ENCODE peak calls at places on chromosomes 1 and 21, in nine cellular contexts. One of them, this sample, is unnamed.

GRCh38 chr1:234324668-234325225 is 48.5 kb upstream of the COA6 start:
- DNase-seq in AG09309: no peak
- DNase-seq in colonic mucosa: no peak
- DNase-seq in BJ: no peak
- DNase-seq in left lung: no peak
- DNase-seq in astrocyte of the spinal cord: no peak
- DNase-seq in retinal pigment epithelial cell: no peak
- DNase-seq in cardiac fibroblast: no peak
- DNase-seq in kidney: no peak
- DNase-seq in this sample: no peak

GRCh38 chr21:35840197-35840799 is 220.0 kb downstream of the SETD4 start:
- DNase-seq in AG09309: peak; percentile 74
- DNase-seq in colonic mucosa: peak; percentile 65
- DNase-seq in BJ: peak; percentile 46
- DNase-seq in left lung: no peak
- DNase-seq in astrocyte of the spinal cord: peak; percentile 87
- DNase-seq in retinal pigment epithelial cell: peak; percentile 56
- DNase-seq in cardiac fibroblast: peak; percentile 94
- DNase-seq in kidney: no peak
- DNase-seq in this sample: peak; percentile 29

GRCh38 chr1:17966341-17966740 is 141.3 kb upstream of the IGSF21 start:
- DNase-seq in AG09309: no peak
- DNase-seq in colonic mucosa: no peak
- DNase-seq in BJ: no peak
- DNase-seq in left lung: no peak
- DNase-seq in astrocyte of the spinal cord: no peak
- DNase-seq in retinal pigment epithelial cell: no peak
- DNase-seq in cardiac fibroblast: no peak
- DNase-seq in kidney: no peak
- DNase-seq in this sample: no peak

GRCh38 chr1:192516776-192517297 is 58.7 kb upstream of the RGS1 start:
- DNase-seq in AG09309: peak; percentile 46
- DNase-seq in colonic mucosa: peak; percentile 30
- DNase-seq in BJ: no peak
- DNase-seq in left lung: no peak
- DNase-seq in astrocyte of the spinal cord: no peak
- DNase-seq in retinal pigment epithelial cell: peak; percentile 81
- DNase-seq in cardiac fibroblast: no peak
- DNase-seq in kidney: no peak
- DNase-seq in this sample: no peak

GRCh38 chr21:17343055-17343454 is 169.8 kb upstream of the CXADR start:
- DNase-seq in AG09309: no peak
- DNase-seq in colonic mucosa: no peak
- DNase-seq in BJ: no peak
- DNase-seq in left lung: no peak
- DNase-seq in astrocyte of the spinal cord: peak; percentile 13
- DNase-seq in retinal pigment epithelial cell: peak; percentile 4
- DNase-seq in cardiac fibroblast: peak; percentile 12
- DNase-seq in kidney: no peak
- DNase-seq in this sample: no peak

GRCh38 chr1:6956488-6957159 is 171.4 kb downstream of the CAMTA1 start:
- DNase-seq in AG09309: no peak
- DNase-seq in colonic mucosa: no peak
- DNase-seq in BJ: no peak
- DNase-seq in left lung: no peak
- DNase-seq in astrocyte of the spinal cord: no peak
- DNase-seq in retinal pigment epithelial cell: no peak
- DNase-seq in cardiac fibroblast: no peak
- DNase-seq in kidney: no peak
- DNase-seq in this sample: no peak

GRCh38 chr1:14956579-14957195 is 196.9 kb upstream of the TMEM51 start:
- DNase-seq in AG09309: no peak
- DNase-seq in colonic mucosa: no peak
- DNase-seq in BJ: no peak
- DNase-seq in left lung: no peak
- DNase-seq in astrocyte of the spinal cord: no peak
- DNase-seq in retinal pigment epithelial cell: no peak
- DNase-seq in cardiac fibroblast: no peak
- DNase-seq in kidney: no peak
- DNase-seq in this sample: no peak

GRCh38 chr1:3323021-3323790 is 131.3 kb upstream of the ARHGEF16 start:
- DNase-seq in AG09309: no peak
- DNase-seq in colonic mucosa: peak; percentile 74
- DNase-seq in BJ: no peak
- DNase-seq in left lung: peak; percentile 88
- DNase-seq in astrocyte of the spinal cord: no peak
- DNase-seq in retinal pigment epithelial cell: no peak
- DNase-seq in cardiac fibroblast: no peak
- DNase-seq in kidney: no peak
- DNase-seq in this sample: no peak

GRCh38 chr1:15090373-15090772 is 63.2 kb upstream of the TMEM51 start:
- DNase-seq in AG09309: no peak
- DNase-seq in colonic mucosa: peak; percentile 90
- DNase-seq in BJ: no peak
- DNase-seq in left lung: peak; percentile 95
- DNase-seq in astrocyte of the spinal cord: no peak
- DNase-seq in retinal pigment epithelial cell: peak; percentile 63
- DNase-seq in cardiac fibroblast: no peak
- DNase-seq in kidney: peak; percentile 95
- DNase-seq in this sample: no peak

GRCh38 chr1:148161252-148161901 is 9.3 kb upstream of the NBPF11 start:
- DNase-seq in AG09309: no peak
- DNase-seq in colonic mucosa: no peak
- DNase-seq in BJ: no peak
- DNase-seq in left lung: peak; percentile 69
- DNase-seq in astrocyte of the spinal cord: no peak
- DNase-seq in retinal pigment epithelial cell: no peak
- DNase-seq in cardiac fibroblast: no peak
- DNase-seq in kidney: peak; percentile 61
- DNase-seq in this sample: no peak

GRCh38 chr21:15276243-15276642 is 211.4 kb upstream of the NRIP1 start:
- DNase-seq in AG09309: no peak
- DNase-seq in colonic mucosa: no peak
- DNase-seq in BJ: no peak
- DNase-seq in left lung: no peak
- DNase-seq in astrocyte of the spinal cord: no peak
- DNase-seq in retinal pigment epithelial cell: no peak
- DNase-seq in cardiac fibroblast: no peak
- DNase-seq in kidney: no peak
- DNase-seq in this sample: no peak

DNA sequence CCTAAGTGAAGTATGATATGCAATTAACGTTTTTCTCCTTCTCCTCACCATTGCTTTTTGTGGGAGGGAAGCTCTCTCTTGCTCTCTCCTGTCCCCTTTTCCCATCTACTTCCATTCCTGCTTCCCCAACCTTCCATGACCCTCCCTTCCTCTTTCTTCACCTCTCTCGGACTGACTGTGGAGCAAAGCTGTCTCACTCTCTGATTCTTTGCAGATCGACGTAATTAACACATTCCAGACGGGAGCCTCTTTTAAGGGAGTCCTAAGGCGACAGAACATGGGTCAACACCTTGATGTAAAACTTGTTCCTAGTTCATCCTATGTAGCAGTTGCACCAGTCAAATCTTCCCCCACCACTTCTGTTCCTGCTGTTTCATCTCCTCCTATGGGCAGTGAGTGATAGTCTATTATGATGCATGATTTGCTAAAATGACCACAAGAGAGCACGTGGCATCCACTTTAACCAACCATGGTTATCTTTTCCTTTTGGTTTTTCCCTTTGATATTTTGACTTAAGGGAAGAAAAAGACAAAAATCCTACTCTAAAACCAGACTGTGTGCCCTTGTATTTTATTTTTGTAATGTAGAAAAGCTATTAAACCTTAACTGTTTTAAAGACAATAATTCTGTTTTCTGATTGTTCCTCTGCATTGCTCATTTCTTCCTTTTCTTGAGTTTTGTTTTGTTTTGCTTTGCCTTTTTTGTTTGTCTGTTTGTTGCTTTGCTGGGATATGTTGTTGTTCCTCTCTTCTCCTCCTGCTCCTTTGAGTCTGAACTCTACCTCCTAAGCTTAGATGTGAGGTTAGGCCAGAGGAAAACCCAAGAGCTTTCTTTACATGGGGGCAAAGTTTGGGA is 31.7 kb upstream of the LAX1 start:
- DNase-seq in AG09309: no peak
- DNase-seq in colonic mucosa: no peak
- DNase-seq in BJ: no peak
- DNase-seq in left lung: no peak
- DNase-seq in astrocyte of the spinal cord: no peak
- DNase-seq in retinal pigment epithelial cell: no peak
- DNase-seq in cardiac fibroblast: no peak
- DNase-seq in kidney: no peak
- DNase-seq in this sample: no peak
- TF ChIP-seq CTCF in AG09309: no peak
- TF ChIP-seq CTCF in colonic mucosa: no peak
- TF ChIP-seq CTCF in BJ: no peak
- TF ChIP-seq CTCF in left lung: no peak
- TF ChIP-seq CTCF in astrocyte of the spinal cord: no peak
- TF ChIP-seq CTCF in retinal pigment epithelial cell: no peak
- TF ChIP-seq CTCF in cardiac fibroblast: no peak
- TF ChIP-seq CTCF in kidney: no peak
- TF ChIP-seq CTCF in this sample: no peak

GRCh38 chr1:64539279-64539678 is 69.3 kb downstream of the CACHD1 start:
- DNase-seq in AG09309: no peak
- DNase-seq in colonic mucosa: no peak
- DNase-seq in BJ: no peak
- DNase-seq in left lung: no peak
- DNase-seq in astrocyte of the spinal cord: no peak
- DNase-seq in retinal pigment epithelial cell: no peak
- DNase-seq in cardiac fibroblast: no peak
- DNase-seq in kidney: no peak
- DNase-seq in this sample: no peak

GRCh38 chr1:64538389-64538788 is 68.5 kb downstream of the CACHD1 start:
- DNase-seq in AG09309: no peak
- DNase-seq in colonic mucosa: no peak
- DNase-seq in BJ: no peak
- DNase-seq in left lung: no peak
- DNase-seq in astrocyte of the spinal cord: no peak
- DNase-seq in retinal pigment epithelial cell: no peak
- DNase-seq in cardiac fibroblast: no peak
- DNase-seq in kidney: no peak
- DNase-seq in this sample: no peak

GRCh38 chr1:64540265-64540791 is 70.4 kb downstream of the CACHD1 start:
- DNase-seq in AG09309: peak; percentile 32
- DNase-seq in colonic mucosa: no peak
- DNase-seq in BJ: no peak
- DNase-seq in left lung: no peak
- DNase-seq in astrocyte of the spinal cord: peak; percentile 51
- DNase-seq in retinal pigment epithelial cell: no peak
- DNase-seq in cardiac fibroblast: peak; percentile 70
- DNase-seq in kidney: no peak
- DNase-seq in this sample: no peak

GRCh38 chr1:64537942-64538341 is 68.0 kb downstream of the CACHD1 start:
- DNase-seq in AG09309: no peak
- DNase-seq in colonic mucosa: no peak
- DNase-seq in BJ: no peak
- DNase-seq in left lung: no peak
- DNase-seq in astrocyte of the spinal cord: no peak
- DNase-seq in retinal pigment epithelial cell: no peak
- DNase-seq in cardiac fibroblast: no peak
- DNase-seq in kidney: no peak
- DNase-seq in this sample: no peak

DNA sequence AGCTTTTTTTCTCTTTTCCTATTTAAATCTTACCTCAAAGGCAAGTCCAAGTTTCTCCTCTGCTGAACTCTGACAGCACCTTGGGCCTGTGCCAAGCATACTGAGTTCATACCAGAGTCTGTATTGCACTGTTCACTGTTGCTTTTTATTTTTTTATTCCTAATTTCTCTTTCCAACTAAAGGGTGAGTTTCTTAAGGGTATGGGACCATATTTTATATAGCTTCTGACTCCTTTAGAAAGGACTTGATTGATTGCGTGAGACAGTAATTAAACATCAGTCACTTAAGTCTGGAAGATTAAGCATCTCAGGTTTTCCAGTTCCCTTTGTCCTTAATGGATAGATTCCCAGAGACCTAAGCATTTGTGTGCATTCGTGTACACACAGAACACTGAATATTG is 69.9 kb downstream of the CACHD1 start:
- DNase-seq in AG09309: no peak
- DNase-seq in colonic mucosa: peak; percentile 48
- DNase-seq in BJ: no peak
- DNase-seq in left lung: no peak
- DNase-seq in astrocyte of the spinal cord: peak; percentile 50
- DNase-seq in retinal pigment epithelial cell: peak; percentile 76
- DNase-seq in cardiac fibroblast: peak; percentile 78
- DNase-seq in kidney: peak; percentile 76
- DNase-seq in this sample: no peak
- H3K4me3 ChIP-seq in AG09309: peak overlapping the region; percentile 39
- H3K4me3 ChIP-seq in colonic mucosa: no peak overlapping the region
- H3K4me3 ChIP-seq in BJ: no peak overlapping the region
- H3K4me3 ChIP-seq in left lung: no peak overlapping the region
- H3K4me3 ChIP-seq in astrocyte of the spinal cord: no peak overlapping the region
- H3K4me3 ChIP-seq in retinal pigment epithelial cell: no peak overlapping the region
- H3K4me3 ChIP-seq in cardiac fibroblast: no peak overlapping the region
- H3K4me3 ChIP-seq in kidney: peak overlapping the region; percentile 37
- H3K4me3 ChIP-seq in this sample: peak overlapping the region; percentile 3

DNA sequence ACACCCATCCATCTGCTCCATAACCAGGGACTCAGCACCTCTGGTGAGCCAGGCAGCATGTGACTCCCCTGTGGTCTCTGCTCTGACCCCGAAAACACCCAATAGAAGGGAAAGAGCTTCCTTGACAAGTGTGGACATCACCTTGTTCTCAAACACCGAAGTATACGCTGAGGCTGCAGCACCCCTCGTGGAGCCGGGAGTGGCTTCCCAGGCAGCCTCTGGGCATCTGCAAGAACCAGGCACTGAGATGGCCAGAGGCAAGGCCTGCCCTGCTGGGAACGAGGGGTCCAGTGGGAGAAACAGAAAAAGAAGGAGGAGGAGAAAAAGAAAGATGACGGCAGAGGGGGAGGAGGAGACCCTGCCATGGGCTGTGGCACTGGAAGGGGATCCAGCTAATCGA is 18.2 kb upstream of the AJAP1 start:
- DNase-seq in AG09309: no peak
- DNase-seq in colonic mucosa: no peak
- DNase-seq in BJ: no peak
- DNase-seq in left lung: no peak
- DNase-seq in astrocyte of the spinal cord: no peak
- DNase-seq in retinal pigment epithelial cell: no peak
- DNase-seq in cardiac fibroblast: no peak
- DNase-seq in kidney: no peak
- DNase-seq in this sample: no peak
- TF ChIP-seq CTCF in AG09309: no peak
- TF ChIP-seq CTCF in colonic mucosa: no peak
- TF ChIP-seq CTCF in BJ: no peak
- TF ChIP-seq CTCF in left lung: no peak
- TF ChIP-seq CTCF in astrocyte of the spinal cord: no peak
- TF ChIP-seq CTCF in retinal pigment epithelial cell: no peak
- TF ChIP-seq CTCF in cardiac fibroblast: no peak
- TF ChIP-seq CTCF in kidney: no peak
- TF ChIP-seq CTCF in this sample: no peak

GRCh38 chr1:113576271-113576670 is 183.0 kb downstream of the PHTF1 start:
- DNase-seq in AG09309: no peak
- DNase-seq in colonic mucosa: no peak
- DNase-seq in BJ: no peak
- DNase-seq in left lung: no peak
- DNase-seq in astrocyte of the spinal cord: no peak
- DNase-seq in retinal pigment epithelial cell: no peak
- DNase-seq in cardiac fibroblast: no peak
- DNase-seq in kidney: no peak
- DNase-seq in this sample: no peak
- H3K4me3 ChIP-seq in AG09309: no peak overlapping the region
- H3K4me3 ChIP-seq in colonic mucosa: no peak overlapping the region
- H3K4me3 ChIP-seq in BJ: no peak overlapping the region
- H3K4me3 ChIP-seq in left lung: no peak overlapping the region
- H3K4me3 ChIP-seq in astrocyte of the spinal cord: no peak overlapping the region
- H3K4me3 ChIP-seq in retinal pigment epithelial cell: no peak overlapping the region
- H3K4me3 ChIP-seq in cardiac fibroblast: no peak overlapping the region
- H3K4me3 ChIP-seq in kidney: no peak overlapping the region
- H3K4me3 ChIP-seq in this sample: no peak overlapping the region

GRCh38 chr1:154614887-154615286 is 6.9 kb upstream of the ADAR start:
- DNase-seq in AG09309: no peak
- DNase-seq in colonic mucosa: no peak
- DNase-seq in BJ: no peak
- DNase-seq in left lung: no peak
- DNase-seq in astrocyte of the spinal cord: no peak
- DNase-seq in retinal pigment epithelial cell: no peak
- DNase-seq in cardiac fibroblast: no peak
- DNase-seq in kidney: no peak
- DNase-seq in this sample: no peak
- TF ChIP-seq CTCF in AG09309: no peak
- TF ChIP-seq CTCF in colonic mucosa: no peak
- TF ChIP-seq CTCF in BJ: no peak
- TF ChIP-seq CTCF in left lung: no peak
- TF ChIP-seq CTCF in astrocyte of the spinal cord: peak; percentile 7
- TF ChIP-seq CTCF in retinal pigment epithelial cell: no peak
- TF ChIP-seq CTCF in cardiac fibroblast: no peak
- TF ChIP-seq CTCF in kidney: no peak
- TF ChIP-seq CTCF in this sample: peak; percentile 3

This sample was measured in epithelial cell of proximal tubule.